ENCODE peak calls at places on chromosomes 16 and 17, in four cellular contexts. K, L, F and B are unnamed samples.
A peak's percentile ranks its signal among the peaks of the same experiment; 100 is the strongest.

GRCh38 chr17:34998205-34998604 is 17.9 kb downstream of the LIG3 start:
- DNase-seq in L (peak; percentile 91), K (no peak), F (peak; percentile 61), B (peak; percentile 72)

GRCh38 chr17:61139219-61139618 is 260.4 kb upstream of the TBX2 start:
- DNase-seq in L (no peak), F (no peak), K (peak; percentile 56), B (no peak)

GRCh38 chr17:32341857-32342602 is at the start of gene C17orf75:
- DNase-seq in L (peak; percentile 96), F (peak; percentile 50), K (no peak), B (peak; percentile 76)

GRCh38 chr17:31134526-31134925 is 39.7 kb downstream of the NF1 start:
- DNase-seq in K (no peak), F (no peak), L (no peak), B (no peak)

GRCh38 chr17:5788266-5788900 is 204.1 kb upstream of the NLRP1 start:
- DNase-seq in K (no peak), L (no peak), F (no peak), B (no peak)

GRCh38 chr17:3955373-3955978 is 8.8 kb downstream of the ATP2A3 start:
- DNase-seq in K (no peak), F (no peak), L (no peak), B (no peak)

GRCh38 chr17:2468270-2468669 is 43.4 kb downstream of the METTL16 start:
- DNase-seq in F (no peak), L (no peak), K (peak; percentile 61), B (no peak)

GRCh38 chr17:79942591-79943353 is 92.9 kb downstream of the TBC1D16 start:
- DNase-seq in K (no peak), F (peak; percentile 91), L (peak; percentile 67), B (no peak)

GRCh38 chr16:73565263-73565662 is 517.3 kb upstream of the ZFHX3 start:
- DNase-seq in F (no peak), K (no peak), L (no peak), B (no peak)

GRCh38 chr16:27429981-27430441 is 28.0 kb downstream of the IL21R start:
- DNase-seq in F (no peak), K (no peak), L (no peak), B (no peak)

GRCh38 chr16:84314814-84315213 is 20.1 kb downstream of the WFDC1 start:
- DNase-seq in K (no peak), L (no peak), F (no peak), B (no peak)

GRCh38 chr16:19715566-19715965 is 2.5 kb downstream of the KNOP1 start:
- DNase-seq in F (no peak), L (no peak), K (no peak), B (no peak)

GRCh38 chr17:66807182-66807581 is 27.7 kb upstream of the CACNG5 start:
- DNase-seq in K (no peak), F (no peak), L (no peak), B (no peak)

GRCh38 chr16:11224894-11225676 is 30.9 kb downstream of the SOCS1 start:
- DNase-seq in L (no peak), F (no peak), K (no peak), B (peak; percentile 85)

GRCh38 chr16:65414284-65414984 is 292.6 kb upstream of the CDH11 start:
- DNase-seq in F (no peak), K (peak; percentile 73), L (no peak), B (no peak)

GRCh38 chr17:35289222-35289621 is 46.4 kb downstream of the SLFN5 start:
- DNase-seq in F (no peak), K (no peak), L (no peak), B (no peak)

GRCh38 chr17:38415250-38416194 is 12.7 kb upstream of the ARHGAP23 start:
- DNase-seq in L (peak; percentile 79), K (no peak), F (no peak), B (no peak)

GRCh38 chr17:82502207-82502606 is 17.3 kb upstream of the FOXK2 start:
- DNase-seq in F (no peak), K (peak; percentile 50), L (no peak), B (no peak)

GRCh38 chr16:78325532-78325931 is 226.1 kb downstream of the WWOX start:
- DNase-seq in K (no peak), F (no peak), L (no peak), B (no peak)

GRCh38 chr16:50079741-50080140 is 14.0 kb downstream of the HEATR3 start:
- DNase-seq in F (no peak), L (no peak), K (no peak), B (no peak)

GRCh38 chr16:83793179-83793578 is 14.6 kb upstream of the HSBP1 start:
- DNase-seq in K (no peak), F (no peak), L (no peak), B (no peak)

GRCh38 chr17:30476726-30477082 is 504 bp upstream of the GOSR1 start:
- DNase-seq in F (no peak), K (no peak), L (peak; percentile 39), B (no peak)

GRCh38 chr16:57022445-57022844 is 33.1 kb downstream of the NLRC5 start:
- DNase-seq in L (no peak), F (no peak), K (no peak), B (no peak)

GRCh38 chr16:53921042-53921441 is 217.1 kb downstream of the FTO start:
- DNase-seq in K (no peak), L (no peak), F (no peak), B (no peak)

GRCh38 chr17:34379876-34380275 is 16.8 kb upstream of the CCL1 start:
- DNase-seq in K (no peak), L (no peak), F (no peak), B (no peak)

GRCh38 chr16:54287758-54288591 is 1.4 kb upstream of the IRX3 start:
- DNase-seq in K (no peak), F (no peak), L (no peak), B (no peak)

GRCh38 chr16:68786685-68787418 is 49.8 kb downstream of the CDH1 start:
- DNase-seq in F (no peak), K (peak; percentile 21), L (peak; percentile 84), B (no peak)

GRCh38 chr17:44084131-44084538 is 13.6 kb downstream of the G6PC3 start:
- DNase-seq in L (peak; percentile 72), F (no peak), K (no peak), B (peak; percentile 21)

GRCh38 chr17:81529437-81529803 is 1.2 kb downstream of the FSCN2 start:
- DNase-seq in L (no peak), F (no peak), K (no peak), B (no peak)

GRCh38 chr17:19021622-19022083 is 17.1 kb upstream of the FAM83G start:
- DNase-seq in F (no peak), L (no peak), K (no peak), B (no peak)

GRCh38 chr16:89744813-89745212 is 23.5 kb downstream of the ZNF276 start:
- DNase-seq in F (no peak), L (no peak), K (no peak), B (no peak)

GRCh38 chr16:3945751-3946603 is 65.5 kb upstream of the CREBBP start:
- DNase-seq in F (no peak), L (no peak), K (peak; percentile 94), B (no peak)

GRCh38 chr17:80682372-80682771 is 137.7 kb downstream of the RPTOR start:
- DNase-seq in L (no peak), F (no peak), K (no peak), B (no peak)

GRCh38 chr17:33778505-33779398 is 476.3 kb upstream of the CCL2 start:
- DNase-seq in F (peak; percentile 27), L (peak; percentile 74), K (peak; percentile 13), B (no peak)

GRCh38 chr17:63445571-63446217 is 412 bp downstream of the CYB561 start:
- DNase-seq in K (no peak), L (peak; percentile 70), F (no peak), B (no peak)

GRCh38 chr17:69466905-69467630 is 52.6 kb downstream of the MAP2K6 start:
- DNase-seq in K (peak; percentile 16), L (no peak), F (peak; percentile 81), B (no peak)

GRCh38 chr17:48541036-48541573 is 3.8 kb downstream of the HOXB2 start:
- DNase-seq in K (no peak), L (no peak), F (no peak), B (no peak)